ENCODE peak calls at places on chromosomes 5 and 9, in six cellular contexts. Q, K, N, Y, Z and D are unnamed samples.
A peak's percentile ranks its signal among the peaks of the same experiment; 100 is the strongest.

GRCh38 chr5:123262275-123262823 is 160.9 kb downstream of the CEP120 start:
- DNase-seq in Q (no peak), K (no peak), N (no peak), Y (no peak), Z (no peak), D (peak; percentile 35)

GRCh38 chr9:111965566-111966019 is 69.0 kb downstream of the UGCG start:
- DNase-seq in Q (peak; percentile 98), K (no peak), N (peak; percentile 48), Y (no peak), Z (peak; percentile 98), D (peak; percentile 91)

GRCh38 chr5:143652104-143652700 is 159.8 kb upstream of the HMHB1 start:
- DNase-seq in Q (no peak), K (no peak), N (no peak), Y (no peak), Z (no peak), D (peak; percentile 45)

GRCh38 chr5:179241175-179241574 is 104.1 kb downstream of the ADAMTS2 start:
- DNase-seq in Q (no peak), K (peak; percentile 45), N (no peak), Y (no peak), Z (no peak), D (peak; percentile 28)

GRCh38 chr5:107806705-107807104 is 136.0 kb upstream of the EFNA5 start:
- DNase-seq in Q (peak; percentile 21), K (no peak), N (no peak), Y (no peak), Z (peak; percentile 32), D (no peak)

GRCh38 chr9:19748278-19749126 is 40.3 kb downstream of the SLC24A2 start:
- DNase-seq in Q (peak; percentile 21), K (no peak), N (no peak), Y (no peak), Z (peak; percentile 1), D (peak; percentile 4)

GRCh38 chr9:120996409-120996808 is 53.7 kb downstream of the C5 start:
- DNase-seq in Q (no peak), K (no peak), N (no peak), Y (no peak), Z (no peak), D (no peak)

GRCh38 chr9:68538200-68538599 is 2.5 kb downstream of the TMEM252 start:
- DNase-seq in Q (no peak), K (no peak), N (no peak), Y (no peak), Z (no peak), D (no peak)

GRCh38 chr5:77211013-77211690 is 672 bp downstream of the PDE8B start:
- DNase-seq in Q (no peak), K (no peak), N (no peak), Y (no peak), Z (no peak), D (no peak)

GRCh38 chr5:174828786-174829510 is 104.6 kb downstream of the MSX2 start:
- DNase-seq in Q (no peak), K (no peak), N (no peak), Y (no peak), Z (peak; percentile 22), D (peak; percentile 14)

GRCh38 chr5:92402045-92402444 is 1018.9 kb upstream of the ARRDC3 start:
- DNase-seq in Q (no peak), K (no peak), N (no peak), Y (no peak), Z (peak; percentile 12), D (peak; percentile 39)

GRCh38 chr5:34459908-34460307 is 196.2 kb upstream of the RAI14 start:
- DNase-seq in Q (no peak), K (no peak), N (no peak), Y (no peak), Z (no peak), D (no peak)

GRCh38 chr9:131237931-131238401 is 38.3 kb downstream of the FAM78A start:
- DNase-seq in Q (no peak), K (peak; percentile 67), N (peak; percentile 76), Y (peak; percentile 59), Z (peak; percentile 83), D (peak; percentile 78)

GRCh38 chr5:179271821-179272325 is 73.4 kb downstream of the ADAMTS2 start:
- DNase-seq in Q (no peak), K (peak; percentile 38), N (no peak), Y (peak; percentile 8), Z (no peak), D (no peak)

GRCh38 chr5:77958642-77959315 is 182.6 kb upstream of the TBCA start:
- DNase-seq in Q (no peak), K (no peak), N (no peak), Y (no peak), Z (no peak), D (no peak)

GRCh38 chr9:123003467-123003866 is 30.0 kb upstream of the GPR21 start:
- DNase-seq in Q (no peak), K (no peak), N (no peak), Y (no peak), Z (peak; percentile 9), D (peak; percentile 71)

GRCh38 chr9:96087669-96088299 is 212.3 kb downstream of the ERCC6L2 start:
- DNase-seq in Q (no peak), K (no peak), N (no peak), Y (no peak), Z (no peak), D (no peak)

GRCh38 chr9:3401556-3401955 is 124.2 kb downstream of the RFX3 start:
- DNase-seq in Q (no peak), K (no peak), N (no peak), Y (no peak), Z (no peak), D (no peak)

GRCh38 chr9:124012368-124013262 is 1.0 kb downstream of the LHX2 start:
- DNase-seq in Q (no peak), K (no peak), N (peak; percentile 57), Y (no peak), Z (no peak), D (no peak)

GRCh38 chr5:154945695-154946301 is 4.9 kb downstream of the MRPL22 start:
- DNase-seq in Q (no peak), K (no peak), N (no peak), Y (no peak), Z (no peak), D (peak; percentile 51)

GRCh38 chr5:150097152-150097551 is 10.8 kb upstream of the CSF1R start:
- DNase-seq in Q (no peak), K (no peak), N (no peak), Y (no peak), Z (no peak), D (no peak)

GRCh38 chr9:129007035-129007765 is 20.9 kb downstream of the SH3GLB2 start:
- DNase-seq in Q (no peak), K (no peak), N (no peak), Y (peak; percentile 73), Z (no peak), D (peak; percentile 23)

GRCh38 chr5:124342027-124342471 is 404.4 kb downstream of the ZNF608 start:
- DNase-seq in Q (no peak), K (no peak), N (no peak), Y (no peak), Z (peak; percentile 34), D (peak; percentile 91)

GRCh38 chr5:150121448-150122157 is 34.0 kb downstream of the PDGFRB start:
- DNase-seq in Q (no peak), K (peak; percentile 5), N (no peak), Y (no peak), Z (no peak), D (no peak)

GRCh38 chr5:31471916-31472315 is 60.0 kb downstream of the DROSHA start:
- DNase-seq in Q (no peak), K (no peak), N (no peak), Y (no peak), Z (peak; percentile 5), D (no peak)

GRCh38 chr5:1791176-1791575 is 8.5 kb downstream of the MRPL36 start:
- DNase-seq in Q (no peak), K (no peak), N (no peak), Y (no peak), Z (no peak), D (no peak)

GRCh38 chr9:137666950-137667670 is 48.3 kb downstream of the EHMT1 start:
- DNase-seq in Q (no peak), K (no peak), N (no peak), Y (no peak), Z (no peak), D (no peak)

GRCh38 chr9:137670391-137671195 is 51.8 kb downstream of the EHMT1 start:
- DNase-seq in Q (no peak), K (peak; percentile 71), N (no peak), Y (peak; percentile 46), Z (no peak), D (no peak)

GRCh38 chr9:137671196-137671538 is 52.4 kb downstream of the EHMT1 start:
- DNase-seq in Q (no peak), K (no peak), N (no peak), Y (no peak), Z (no peak), D (no peak)

GRCh38 chr9:137668203-137668602 is 49.4 kb downstream of the EHMT1 start:
- DNase-seq in Q (no peak), K (no peak), N (no peak), Y (no peak), Z (no peak), D (no peak)

DNA sequence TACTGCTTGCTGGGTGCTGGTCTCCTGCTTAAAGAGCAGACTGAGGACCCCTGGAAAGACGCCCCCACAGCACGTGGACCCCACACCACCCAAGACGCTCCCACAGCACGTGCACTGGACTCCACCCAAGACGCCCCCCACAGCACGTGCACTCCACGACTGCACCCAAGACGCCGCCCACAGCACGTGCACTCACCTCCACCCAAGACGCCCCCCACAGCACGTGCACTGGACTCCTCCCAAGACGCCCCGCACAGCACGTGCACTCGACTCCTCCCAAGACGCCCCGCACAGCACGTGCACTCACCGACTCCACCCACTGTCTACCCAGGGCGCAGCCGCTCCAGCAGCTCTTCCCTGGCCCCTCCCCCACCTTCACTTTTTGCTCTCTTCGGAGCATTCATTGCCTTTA is 50.5 kb downstream of the EHMT1 start:
- DNase-seq in Q (no peak), K (no peak), N (peak; percentile 52), Y (no peak), Z (no peak), D (no peak)
- TF ChIP-seq CTCF in Q (no peak), K (no peak), N (no peak), Y (no peak), Z (no peak), D (no peak)

DNA sequence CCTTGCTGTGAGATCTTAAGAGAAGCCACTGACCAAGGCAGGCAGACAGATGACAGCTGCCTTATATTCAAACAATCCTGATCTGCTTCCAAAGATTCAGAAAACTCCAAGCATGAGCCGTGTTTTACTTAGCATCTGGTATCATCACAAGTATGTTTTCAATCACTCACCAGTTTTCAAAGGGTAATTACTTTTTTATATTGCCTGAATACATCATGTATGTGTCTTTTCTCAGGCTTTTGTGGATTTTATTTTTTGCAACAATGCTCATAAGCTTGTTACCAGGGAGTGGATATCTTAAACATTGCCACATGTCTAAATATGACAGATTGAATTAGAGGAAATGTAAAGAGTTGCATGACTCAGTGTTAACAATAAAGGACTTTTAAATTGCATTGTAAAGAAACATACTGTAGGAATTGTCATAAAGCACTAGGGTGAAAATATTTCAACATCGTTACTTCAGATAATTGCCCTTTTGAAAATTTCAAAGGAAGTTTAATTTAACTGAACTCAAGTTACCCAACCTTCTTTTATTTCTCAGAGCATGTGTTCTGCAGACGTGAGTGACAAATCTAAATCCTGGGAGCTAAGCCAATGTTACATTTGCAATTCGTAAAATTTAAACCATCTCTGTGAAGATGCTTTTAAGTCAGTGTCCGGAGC is 326.1 kb downstream of the PLK2 start:
- DNase-seq in Q (no peak), K (no peak), N (no peak), Y (no peak), Z (no peak), D (peak; percentile 52)
- H3K4me3 ChIP-seq in Q (no peak overlapping the region), K (no peak overlapping the region), N (no peak overlapping the region), Y (no peak overlapping the region), Z (no peak overlapping the region), D (no peak overlapping the region)

GRCh38 chr5:9156282-9156681 is 389.6 kb downstream of the SEMA5A start:
- DNase-seq in Q (peak; percentile 32), K (no peak), N (peak; percentile 18), Y (peak; percentile 27), Z (peak; percentile 66), D (peak; percentile 54)
- TF ChIP-seq CTCF in Q (peak; percentile 66), K (no peak), N (peak; percentile 62), Y (peak; percentile 11), Z (peak; percentile 85), D (peak; percentile 42)

GRCh38 chr5:41511241-41511640 is 840 bp upstream of the PLCXD3 start:
- DNase-seq in Q (no peak), K (no peak), N (no peak), Y (no peak), Z (no peak), D (no peak)
- H3K4me3 ChIP-seq in Q (no peak overlapping the region), K (no peak overlapping the region), N (no peak overlapping the region), Y (no peak overlapping the region), Z (no peak overlapping the region), D (no peak overlapping the region)